ENCODE peak calls at places on chromosome 20, in eight cellular contexts. T is COR-L47; Q is T-helper 1 cell; K is heart left ventricle; U is effector CD8-positive, alpha-beta T cell; D is transverse colon; N is NCI-H524 treated with DMSO at 0.1 percent for 48 hours; F is left lung. E is an unnamed sample.

GRCh38 chr20:21082584-21082983 is 23.6 kb downstream of the LINC00237 start:
- DNase-seq in D (no peak), K (no peak), Q (no peak), U (no peak), T (no peak), F (no peak), N (no peak), E (no peak)

GRCh38 chr20:58150772-58151171 is 77.7 kb downstream of the ANKRD60 start:
- DNase-seq in K (no peak), D (peak), Q (no peak), N (no peak), T (peak), F (no peak), U (no peak), E (no peak)

GRCh38 chr20:32456869-32457421 is 98.8 kb downstream of the ASXL1 start:
- DNase-seq in D (no peak), T (no peak), N (peak), K (no peak), Q (no peak), U (no peak), F (peak), E (peak)

GRCh38 chr20:37523012-37523391 is 2.0 kb downstream of the NNAT start:
- DNase-seq in T (no peak), D (no peak), Q (no peak), F (no peak), K (no peak), N (no peak), U (no peak), E (peak)

GRCh38 chr20:54132612-54133433 is 41.0 kb downstream of the CYP24A1 start:
- DNase-seq in F (no peak), D (peak), K (no peak), U (no peak), T (no peak), Q (no peak), N (no peak), E (peak)

GRCh38 chr20:37954205-37954604 is 51.3 kb downstream of the VSTM2L start:
- DNase-seq in N (no peak), T (no peak), D (no peak), U (no peak), K (no peak), F (no peak), Q (no peak), E (no peak)

GRCh38 chr20:44019638-44020335 is 105.1 kb downstream of the TOX2 start:
- DNase-seq in U (no peak), N (no peak), F (no peak), Q (no peak), T (no peak), D (no peak), K (no peak), E (no peak)

GRCh38 chr20:49399329-49399728 is 83.1 kb downstream of the KCNB1 start:
- DNase-seq in T (no peak), K (no peak), U (no peak), F (no peak), D (no peak), Q (no peak), N (no peak), E (no peak)

GRCh38 chr20:59335401-59335800 is 35.0 kb downstream of the EDN3 start:
- DNase-seq in D (no peak), Q (no peak), U (no peak), F (no peak), T (no peak), N (no peak), K (no peak), E (no peak)

GRCh38 chr20:46814366-46815232 is 80.0 kb upstream of the EYA2 start:
- DNase-seq in U (no peak), T (no peak), F (no peak), D (no peak), Q (no peak), K (no peak), N (peak), E (no peak)

GRCh38 chr20:10201321-10201870 is 17.2 kb upstream of the SNAP25 start:
- DNase-seq in F (no peak), U (no peak), N (no peak), D (no peak), T (no peak), K (no peak), Q (no peak), E (no peak)

GRCh38 chr20:63641146-63641791 is 12.0 kb downstream of the STMN3 start:
- DNase-seq in U (peak), K (peak), D (peak), N (no peak), Q (peak), F (peak), T (no peak), E (peak)

GRCh38 chr20:63204362-63204761 is 11.6 kb downstream of the YTHDF1 start:
- DNase-seq in U (no peak), F (peak), D (no peak), K (no peak), T (no peak), N (no peak), Q (no peak), E (peak)

GRCh38 chr20:45128066-45128465 is 3.8 kb upstream of the WFDC12 start:
- DNase-seq in Q (no peak), D (no peak), T (no peak), U (no peak), N (no peak), K (no peak), F (no peak), E (no peak)

GRCh38 chr20:45044084-45044573 is 56.8 kb downstream of the KCNS1 start:
- DNase-seq in D (peak), N (no peak), T (peak), U (peak), K (no peak), Q (peak), F (no peak), E (peak)

GRCh38 chr20:13683833-13684232 is 45.1 kb upstream of the TASP1 start:
- DNase-seq in N (no peak), U (no peak), D (no peak), K (no peak), F (no peak), T (no peak), Q (no peak), E (peak)

GRCh38 chr20:57999465-58000111 is 228.9 kb downstream of the ANKRD60 start:
- DNase-seq in D (peak), Q (no peak), U (no peak), T (peak), N (no peak), F (no peak), K (peak), E (no peak)

GRCh38 chr20:54713727-54714126 is 238.3 kb downstream of the DOK5 start:
- DNase-seq in T (no peak), D (no peak), U (no peak), N (no peak), F (no peak), Q (no peak), K (no peak), E (no peak)

GRCh38 chr20:20064303-20064702 is 12.0 kb downstream of the CFAP61 start:
- DNase-seq in K (no peak), N (no peak), T (no peak), Q (no peak), F (no peak), U (no peak), D (no peak), E (no peak)

GRCh38 chr20:32332614-32333013 is 25.5 kb upstream of the ASXL1 start:
- DNase-seq in Q (no peak), U (no peak), D (peak), T (no peak), F (no peak), N (no peak), K (no peak), E (peak)

GRCh38 chr20:33673411-33674293 is 576 bp downstream of the NECAB3 start:
- DNase-seq in Q (no peak), N (no peak), T (no peak), F (peak), K (no peak), U (no peak), D (no peak), E (no peak)

GRCh38 chr20:1934578-1935573 is 39.7 kb downstream of the SIRPA start:
- DNase-seq in Q (no peak), T (no peak), F (no peak), K (no peak), D (no peak), N (no peak), U (no peak), E (peak)